ENCODE peak calls at places on chromosomes 3 and 15, in seven cellular contexts. V is fibroblast of mammary gland, N is mesothelial cell of epicardium, K is HuH-7, R is NCI-H1092, U is ascending aorta, S is NCI-H460. M is an unnamed sample.

GRCh38 chr3:39911465-39912309 is 102.3 kb downstream of the MYRIP start:
- DNase-seq in V (no peak), N (no peak), K (no peak), R (no peak), U (no peak), S (no peak), M (no peak)

GRCh38 chr3:194587438-194587931 is 45.7 kb downstream of the TMEM44 start:
- DNase-seq in V (peak), N (no peak), K (no peak), R (no peak), U (peak), S (no peak), M (no peak)

GRCh38 chr3:107062787-107063186 is 314.5 kb upstream of the CCDC54 start:
- DNase-seq in V (no peak), N (no peak), K (no peak), R (no peak), U (no peak), S (no peak), M (no peak)

GRCh38 chr15:74552761-74553441 is 11.9 kb downstream of the ARID3B start:
- DNase-seq in V (no peak), N (no peak), K (no peak), R (no peak), U (no peak), S (no peak), M (no peak)

GRCh38 chr3:13219902-13220296 is 146.7 kb upstream of the IQSEC1 start:
- DNase-seq in V (no peak), N (no peak), K (no peak), R (no peak), U (no peak), S (no peak), M (peak)

GRCh38 chr3:12944413-12944812 is 103.0 kb upstream of the RPL32 start:
- DNase-seq in V (no peak), N (no peak), K (no peak), R (no peak), U (no peak), S (no peak), M (no peak)

GRCh38 chr3:120909602-120909878 is 1.5 kb downstream of the STXBP5L start:
- DNase-seq in V (no peak), N (no peak), K (no peak), R (no peak), U (no peak), S (no peak), M (no peak)

GRCh38 chr3:193732391-193732790 is 139.4 kb downstream of the OPA1 start:
- DNase-seq in V (peak), N (no peak), K (no peak), R (no peak), U (no peak), S (no peak), M (no peak)

GRCh38 chr3:3734881-3735280 is 64.3 kb upstream of the LRRN1 start:
- DNase-seq in V (no peak), N (no peak), K (no peak), R (peak), U (no peak), S (no peak), M (no peak)

GRCh38 chr3:62940763-62941632 is 65.8 kb upstream of the CADPS start:
- DNase-seq in V (peak), N (no peak), K (no peak), R (no peak), U (no peak), S (peak), M (no peak)

GRCh38 chr15:62444104-62445027 is 279.3 kb upstream of the C2CD4B start:
- DNase-seq in V (peak), N (no peak), K (no peak), R (no peak), U (peak), S (no peak), M (no peak)

GRCh38 chr15:76158815-76159214 is 99.0 kb downstream of the TMEM266 start:
- DNase-seq in V (no peak), N (peak), K (no peak), R (no peak), U (no peak), S (no peak), M (no peak)

GRCh38 chr15:66482539-66482938 is 15.0 kb downstream of the SNAPC5 start:
- DNase-seq in V (no peak), N (no peak), K (no peak), R (no peak), U (no peak), S (no peak), M (no peak)

GRCh38 chr3:186320862-186321568 is 41.0 kb downstream of the DGKG start:
- DNase-seq in V (peak), N (no peak), K (no peak), R (peak), U (no peak), S (no peak), M (no peak)

GRCh38 chr15:53634517-53635106 is 124.9 kb downstream of the WDR72 start:
- DNase-seq in V (no peak), N (no peak), K (no peak), R (no peak), U (no peak), S (no peak), M (no peak)

GRCh38 chr3:17939157-17939556 is 196.7 kb upstream of the TBC1D5 start:
- DNase-seq in V (no peak), N (no peak), K (no peak), R (no peak), U (no peak), S (no peak), M (peak)

GRCh38 chr3:63684081-63684480 is 31.6 kb downstream of the SNTN start:
- DNase-seq in V (no peak), N (no peak), K (no peak), R (no peak), U (no peak), S (no peak), M (no peak)

GRCh38 chr15:67366904-67367303 is 112.3 kb downstream of the IQCH start:
- DNase-seq in V (no peak), N (no peak), K (no peak), R (no peak), U (no peak), S (no peak), M (no peak)

GRCh38 chr3:71350998-71351397 is 232.5 kb downstream of the FOXP1 start:
- DNase-seq in V (no peak), N (no peak), K (no peak), R (no peak), U (peak), S (no peak), M (no peak)

GRCh38 chr15:64686130-64686735 is 89.2 kb downstream of the RBPMS2 start:
- DNase-seq in V (peak), N (no peak), K (peak), R (peak), U (no peak), S (peak), M (no peak)

GRCh38 chr3:170689218-170689874 is 103.5 kb upstream of the SLC7A14 start:
- DNase-seq in V (peak), N (peak), K (no peak), R (no peak), U (peak), S (peak), M (peak)

GRCh38 chr3:50127251-50127671 is 27.9 kb upstream of the SEMA3F start:
- DNase-seq in V (no peak), N (no peak), K (no peak), R (no peak), U (no peak), S (no peak), M (peak)

GRCh38 chr3:64251019-64251418 is 25.8 kb upstream of the PRICKLE2 start:
- DNase-seq in V (no peak), N (no peak), K (no peak), R (no peak), U (no peak), S (no peak), M (no peak)

GRCh38 chr15:39756806-39757522 is 25.7 kb downstream of the FSIP1 start:
- DNase-seq in V (peak), N (no peak), K (no peak), R (peak), U (no peak), S (peak), M (no peak)

GRCh38 chr3:67858492-67858891 is 204.1 kb upstream of the SUCLG2 start:
- DNase-seq in V (no peak), N (no peak), K (no peak), R (no peak), U (no peak), S (no peak), M (no peak)

GRCh38 chr15:66023322-66023972 is 154.2 kb downstream of the RAB11A start:
- DNase-seq in V (no peak), N (no peak), K (no peak), R (peak), U (no peak), S (no peak), M (no peak)

GRCh38 chr3:45688194-45688881 is 858 bp upstream of the SACM1L start:
- DNase-seq in V (no peak), N (peak), K (peak), R (peak), U (no peak), S (no peak), M (no peak)

GRCh38 chr3:46649436-46649835 is 37.1 kb downstream of the FAM240A start:
- DNase-seq in V (peak), N (no peak), K (no peak), R (no peak), U (no peak), S (no peak), M (no peak)

GRCh38 chr3:127263586-127264231 is 24.1 kb downstream of the PRR20G start:
- DNase-seq in V (no peak), N (no peak), K (no peak), R (no peak), U (no peak), S (no peak), M (no peak)

GRCh38 chr3:139295040-139295439 is 48.8 kb upstream of the MRPS22 start:
- DNase-seq in V (no peak), N (no peak), K (no peak), R (no peak), U (no peak), S (no peak), M (no peak)

GRCh38 chr15:64071931-64072765 is 21.5 kb downstream of the CIAO2A start:
- DNase-seq in V (peak), N (no peak), K (no peak), R (no peak), U (no peak), S (no peak), M (no peak)

GRCh38 chr15:59543721-59544547 is 67.6 kb upstream of the GCNT3 start:
- DNase-seq in V (no peak), N (no peak), K (no peak), R (no peak), U (no peak), S (no peak), M (no peak)

GRCh38 chr3:34260266-34260990 is 462.0 kb downstream of the PDCD6IP start:
- DNase-seq in V (peak), N (peak), K (peak), R (no peak), U (peak), S (peak), M (no peak)

GRCh38 chr15:70151441-70151840 is 53.7 kb upstream of the TLE3 start:
- DNase-seq in V (no peak), N (no peak), K (no peak), R (no peak), U (no peak), S (no peak), M (no peak)

GRCh38 chr15:43511012-43511885 is 6.2 kb upstream of the MAP1A start:
- DNase-seq in V (no peak), N (no peak), K (peak), R (peak), U (no peak), S (no peak), M (no peak)

GRCh38 chr15:59276225-59277178 is 69.9 kb downstream of the LDHAL6B start:
- DNase-seq in V (no peak), N (no peak), K (peak), R (no peak), U (peak), S (no peak), M (no peak)

GRCh38 chr3:23872330-23872729 is 44.5 kb downstream of the NKIRAS1 start:
- DNase-seq in V (no peak), N (no peak), K (no peak), R (no peak), U (no peak), S (no peak), M (no peak)

M was measured in kidney.